ENCODE peak calls at places on chromosomes 3 and 15, in five cellular contexts. A is Peyer's patch, W is transverse colon, K is gastrocnemius medialis, U is sigmoid colon. E is an unnamed sample.

GRCh38 chr15:80695911-80696651 is 971 bp downstream of the ABHD17C start:
- DNase-seq in A (no peak), W (peak; percentile 78), K (no peak), U (no peak), E (no peak)

GRCh38 chr3:50299929-50300680 is 900 bp upstream of the HYAL3 start:
- DNase-seq in A (no peak), W (no peak), K (no peak), U (peak; percentile 75), E (no peak)

GRCh38 chr3:65706786-65707568 is 331.7 kb downstream of the MAGI1 start:
- DNase-seq in A (no peak), W (no peak), K (no peak), U (no peak), E (no peak)

GRCh38 chr3:59043391-59043790 is 6.4 kb downstream of the CFAP20DC start:
- DNase-seq in A (no peak), W (no peak), K (no peak), U (no peak), E (no peak)

GRCh38 chr3:196867155-196867506 is 589 bp upstream of the SENP5 start:
- DNase-seq in A (no peak), W (no peak), K (no peak), U (no peak), E (no peak)

GRCh38 chr3:156750874-156751245 is 75.3 kb upstream of the LEKR1 start:
- DNase-seq in A (no peak), W (no peak), K (no peak), U (no peak), E (no peak)

GRCh38 chr3:152113992-152114651 is 154.6 kb upstream of the MBNL1 start:
- DNase-seq in A (no peak), W (no peak), K (no peak), U (no peak), E (no peak)

GRCh38 chr3:13051066-13051465 is 22.2 kb downstream of the IQSEC1 start:
- DNase-seq in A (no peak), W (no peak), K (no peak), U (no peak), E (no peak)

GRCh38 chr3:128307029-128307633 is 153.8 kb downstream of the EEFSEC start:
- DNase-seq in A (peak; percentile 3), W (no peak), K (no peak), U (no peak), E (no peak)

GRCh38 chr15:48634096-48634495 is 11.4 kb downstream of the FBN1 start:
- DNase-seq in A (no peak), W (no peak), K (no peak), U (no peak), E (no peak)

GRCh38 chr15:22831473-22831872 is 7.0 kb upstream of the NIPA2 start:
- DNase-seq in A (no peak), W (no peak), K (no peak), U (no peak), E (no peak)

GRCh38 chr3:15557511-15557946 is 36.0 kb upstream of the COLQ start:
- DNase-seq in A (peak; percentile 76), W (peak; percentile 66), K (no peak), U (no peak), E (no peak)

GRCh38 chr15:84973492-84974460 is 7.9 kb upstream of the PDE8A start:
- DNase-seq in A (no peak), W (no peak), K (no peak), U (no peak), E (no peak)

GRCh38 chr3:87900061-87900460 is 158.7 kb downstream of the CGGBP1 start:
- DNase-seq in A (no peak), W (no peak), K (no peak), U (no peak), E (no peak)

GRCh38 chr3:183287301-183287971 is 34.4 kb downstream of the B3GNT5 start:
- DNase-seq in A (no peak), W (no peak), K (peak; percentile 85), U (peak; percentile 81), E (no peak)

GRCh38 chr3:108130705-108131104 is 39.9 kb upstream of the CD47 start:
- DNase-seq in A (no peak), W (no peak), K (no peak), U (no peak), E (no peak)

GRCh38 chr3:25306066-25306465 is 122.0 kb upstream of the RARB start:
- DNase-seq in A (no peak), W (no peak), K (no peak), U (no peak), E (no peak)

GRCh38 chr3:143763568-143764162 is 84.6 kb downstream of the SLC9A9 start:
- DNase-seq in A (no peak), W (no peak), K (no peak), U (no peak), E (no peak)

GRCh38 chr3:59046839-59047238 is 3.0 kb downstream of the CFAP20DC start:
- DNase-seq in A (no peak), W (no peak), K (no peak), U (no peak), E (no peak)

GRCh38 chr3:192367616-192368015 is 359.7 kb downstream of the FGF12 start:
- DNase-seq in A (no peak), W (no peak), K (no peak), U (no peak), E (no peak)

GRCh38 chr3:141410861-141411771 is 42.8 kb downstream of the ZBTB38 start:
- DNase-seq in A (peak; percentile 46), W (peak; percentile 41), K (no peak), U (no peak), E (no peak)

GRCh38 chr3:55797084-55797483 is 310.0 kb upstream of the WNT5A start:
- DNase-seq in A (no peak), W (no peak), K (no peak), U (no peak), E (no peak)

GRCh38 chr3:22089284-22089683 is 338.3 kb upstream of the ZNF385D start:
- DNase-seq in A (no peak), W (peak; percentile 7), K (no peak), U (no peak), E (no peak)

GRCh38 chr3:25281041-25281842 is 146.8 kb upstream of the RARB start:
- DNase-seq in A (no peak), W (no peak), K (no peak), U (no peak), E (no peak)

GRCh38 chr3:50090985-50091384 is 2.3 kb downstream of the RBM5 start:
- DNase-seq in A (no peak), W (no peak), K (no peak), U (no peak), E (no peak)

GRCh38 chr15:55589297-55589696 is 1.2 kb upstream of the PYGO1 start:
- DNase-seq in A (no peak), W (no peak), K (no peak), U (no peak), E (no peak)

GRCh38 chr15:55587321-55588069 is 650 bp downstream of the PYGO1 start:
- DNase-seq in A (no peak), W (peak; percentile 7), K (no peak), U (peak; percentile 66), E (peak; percentile 5)

GRCh38 chr15:55586808-55587207 is 1.3 kb downstream of the PYGO1 start:
- DNase-seq in A (no peak), W (no peak), K (no peak), U (no peak), E (no peak)

GRCh38 chr15:55588818-55589122 is 625 bp upstream of the PYGO1 start:
- DNase-seq in A (no peak), W (no peak), K (no peak), U (no peak), E (peak; percentile 6)

DNA sequence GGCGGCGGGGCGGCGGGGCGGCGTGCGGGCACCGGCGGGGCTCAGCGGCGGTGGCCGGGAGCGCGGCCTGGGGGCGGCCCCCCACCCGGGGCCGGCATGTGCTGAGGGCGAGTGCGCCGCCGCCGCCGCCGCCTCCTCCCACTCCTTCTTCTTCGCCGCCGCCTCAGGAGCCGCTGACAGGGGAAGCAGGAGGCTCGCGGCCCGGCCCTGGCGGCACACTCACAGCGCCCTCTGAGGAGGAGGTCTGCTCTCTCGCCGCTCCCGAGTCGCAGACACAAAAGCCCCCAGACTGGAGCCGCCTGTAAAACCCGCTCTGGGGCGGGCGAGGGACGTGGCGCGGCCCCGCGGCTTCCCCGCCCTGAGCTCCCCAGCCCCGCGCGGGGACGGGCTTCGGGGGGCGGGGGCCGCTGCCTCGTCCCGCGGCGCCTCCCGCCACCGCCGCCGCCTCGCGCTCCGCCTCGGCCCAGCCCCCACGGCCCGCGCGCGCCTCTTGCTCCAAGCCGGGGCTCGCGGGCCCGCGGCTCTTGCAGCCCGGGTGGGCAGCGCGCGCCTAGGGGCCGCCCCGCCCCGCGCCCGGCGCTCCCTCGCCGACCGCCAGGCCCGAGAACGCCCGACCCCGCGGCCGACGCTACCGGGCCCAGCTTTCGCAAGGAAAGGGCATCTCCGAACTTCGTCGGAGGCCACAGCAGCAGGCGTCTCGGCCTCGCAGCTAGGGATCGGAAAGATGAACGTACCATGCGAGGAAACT is at the start of gene PYGO1:
- DNase-seq in A (no peak), W (peak; percentile 19), K (peak; percentile 24), U (peak; percentile 81), E (peak; percentile 18)
- TF ChIP-seq POLR2A in A (no peak), W (no peak), K (peak; percentile 78), U (no peak), E (peak; percentile 27)

GRCh38 chr15:65862682-65863081 is 6.6 kb upstream of the RAB11A start:
- DNase-seq in A (no peak), W (peak; percentile 40), K (no peak), U (no peak), E (no peak)
- TF ChIP-seq CTCF in A (no peak), W (peak; percentile 32), K (peak; percentile 13), U (no peak), E (no peak)

DNA sequence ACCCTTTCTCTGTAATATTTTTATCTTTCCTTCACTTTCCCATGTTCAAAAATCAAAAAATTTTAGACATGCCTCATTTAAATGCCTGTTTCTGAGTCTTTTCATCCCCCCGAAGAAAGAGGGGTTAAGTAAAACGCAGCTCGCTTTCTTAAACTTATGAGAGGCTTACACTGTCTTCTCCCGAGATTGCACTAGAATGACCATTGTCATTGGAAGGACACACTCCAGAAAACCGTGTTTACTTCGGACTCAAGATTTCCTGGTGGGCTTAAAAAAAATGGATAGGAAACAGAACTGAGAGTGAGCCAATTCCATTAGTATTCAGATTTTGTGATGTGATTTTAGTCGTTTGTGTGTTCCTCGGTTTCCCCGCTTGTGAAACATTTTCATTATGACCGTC is 1.3 kb downstream of the CRYBG3 start:
- DNase-seq in A (no peak), W (no peak), K (no peak), U (no peak), E (no peak)
- H3K4me3 ChIP-seq in A (peak overlapping the region; percentile 74), W (peak overlapping the region; percentile 68), K (peak overlapping the region; percentile 95), U (peak overlapping the region; percentile 83), E (peak overlapping the region; percentile 81)

GRCh38 chr15:92228830-92229229 is 164.9 kb upstream of the ST8SIA2 start:
- DNase-seq in A (no peak), W (no peak), K (no peak), U (no peak), E (no peak)

GRCh38 chr15:92232876-92233275 is 160.8 kb upstream of the ST8SIA2 start:
- DNase-seq in A (no peak), W (no peak), K (no peak), U (no peak), E (no peak)

GRCh38 chr15:92231461-92231860 is 162.2 kb upstream of the ST8SIA2 start:
- DNase-seq in A (no peak), W (no peak), K (no peak), U (no peak), E (no peak)

DNA sequence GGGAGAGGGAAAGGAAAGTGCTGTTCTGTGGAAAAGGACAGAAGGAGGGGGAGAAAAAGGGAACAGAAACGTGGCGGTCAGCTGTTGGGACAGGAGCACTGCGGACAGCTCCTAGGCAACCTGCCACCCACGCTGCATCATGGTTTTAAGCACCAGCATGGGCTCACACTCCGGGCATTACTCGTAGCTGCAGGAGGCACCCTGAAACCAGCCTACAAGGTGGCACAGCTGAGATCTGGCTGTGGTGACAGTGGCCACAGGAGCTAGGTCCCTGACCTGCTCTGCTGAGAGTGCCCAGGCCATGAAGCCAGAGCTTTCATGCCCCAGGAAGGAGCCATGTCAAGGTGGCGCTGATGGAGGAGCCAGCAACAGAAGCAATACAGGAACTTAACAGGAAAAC is 161.4 kb upstream of the ST8SIA2 start:
- DNase-seq in A (no peak), W (no peak), K (no peak), U (no peak), E (no peak)
- TF ChIP-seq POLR2A in A (no peak), W (no peak), K (no peak), U (no peak), E (no peak)